ENCODE peak calls at places on chromosomes 1 and 21, in nine cellular contexts. One of them, this sample, is unnamed.

GRCh38 chr1:23528245-23528978 is 2.6 kb downstream of the E2F2 start:
- DNase-seq in osteocyte: peak; percentile 88
- DNase-seq in brain microvascular endothelial cell: peak; percentile 59
- DNase-seq in HFF-Myc: peak; percentile 83
- DNase-seq in WERI-Rb-1: no peak
- DNase-seq in mammary epithelial cell: peak; percentile 91
- DNase-seq in hepatocyte: peak; percentile 75
- DNase-seq in AG04450: no peak
- DNase-seq in retinal pigment epithelial cell: peak; percentile 53
- DNase-seq in this sample: peak; percentile 91

GRCh38 chr1:181647314-181648035 is 164.2 kb downstream of the CACNA1E start:
- DNase-seq in hepatocyte: peak; percentile 39
- DNase-seq in osteocyte: no peak
- DNase-seq in AG04450: no peak
- DNase-seq in brain microvascular endothelial cell: no peak
- DNase-seq in mammary epithelial cell: peak; percentile 12
- DNase-seq in WERI-Rb-1: no peak
- DNase-seq in retinal pigment epithelial cell: no peak
- DNase-seq in HFF-Myc: no peak
- DNase-seq in this sample: peak; percentile 44

GRCh38 chr1:214419650-214420049 is 131.8 kb downstream of the PTPN14 start:
- DNase-seq in hepatocyte: no peak
- DNase-seq in retinal pigment epithelial cell: no peak
- DNase-seq in brain microvascular endothelial cell: no peak
- DNase-seq in HFF-Myc: no peak
- DNase-seq in osteocyte: no peak
- DNase-seq in AG04450: no peak
- DNase-seq in mammary epithelial cell: no peak
- DNase-seq in WERI-Rb-1: no peak
- DNase-seq in this sample: no peak

GRCh38 chr21:34933609-34934345 is 115.3 kb downstream of the RUNX1 start:
- DNase-seq in hepatocyte: no peak
- DNase-seq in mammary epithelial cell: no peak
- DNase-seq in AG04450: no peak
- DNase-seq in osteocyte: no peak
- DNase-seq in brain microvascular endothelial cell: no peak
- DNase-seq in HFF-Myc: no peak
- DNase-seq in WERI-Rb-1: no peak
- DNase-seq in retinal pigment epithelial cell: no peak
- DNase-seq in this sample: no peak

GRCh38 chr21:25461730-25462129 is 145.6 kb downstream of the MRPL39 start:
- DNase-seq in AG04450: no peak
- DNase-seq in hepatocyte: no peak
- DNase-seq in mammary epithelial cell: no peak
- DNase-seq in retinal pigment epithelial cell: peak; percentile 71
- DNase-seq in WERI-Rb-1: no peak
- DNase-seq in brain microvascular endothelial cell: peak; percentile 72
- DNase-seq in HFF-Myc: no peak
- DNase-seq in osteocyte: no peak
- DNase-seq in this sample: no peak

GRCh38 chr1:110471131-110471530 is 20.2 kb downstream of the PROK1 start:
- DNase-seq in brain microvascular endothelial cell: no peak
- DNase-seq in hepatocyte: no peak
- DNase-seq in retinal pigment epithelial cell: no peak
- DNase-seq in WERI-Rb-1: no peak
- DNase-seq in mammary epithelial cell: no peak
- DNase-seq in HFF-Myc: no peak
- DNase-seq in osteocyte: no peak
- DNase-seq in AG04450: no peak
- DNase-seq in this sample: no peak

GRCh38 chr1:3674100-3675094 is 22.1 kb downstream of the TP73 start:
- DNase-seq in brain microvascular endothelial cell: no peak
- DNase-seq in retinal pigment epithelial cell: no peak
- DNase-seq in hepatocyte: no peak
- DNase-seq in osteocyte: no peak
- DNase-seq in AG04450: no peak
- DNase-seq in WERI-Rb-1: no peak
- DNase-seq in mammary epithelial cell: no peak
- DNase-seq in HFF-Myc: no peak
- DNase-seq in this sample: no peak

GRCh38 chr1:28553229-28553930 is 495 bp downstream of the TRNAU1AP start:
- DNase-seq in hepatocyte: peak; percentile 70
- DNase-seq in AG04450: no peak
- DNase-seq in osteocyte: peak; percentile 86
- DNase-seq in WERI-Rb-1: peak; percentile 28
- DNase-seq in HFF-Myc: no peak
- DNase-seq in retinal pigment epithelial cell: no peak
- DNase-seq in mammary epithelial cell: peak; percentile 68
- DNase-seq in brain microvascular endothelial cell: peak; percentile 34
- DNase-seq in this sample: peak; percentile 36

GRCh38 chr1:119587328-119587727 is 60.7 kb downstream of the ZNF697 start:
- DNase-seq in mammary epithelial cell: peak; percentile 37
- DNase-seq in HFF-Myc: peak; percentile 11
- DNase-seq in osteocyte: peak; percentile 92
- DNase-seq in brain microvascular endothelial cell: peak; percentile 53
- DNase-seq in retinal pigment epithelial cell: no peak
- DNase-seq in AG04450: no peak
- DNase-seq in hepatocyte: no peak
- DNase-seq in WERI-Rb-1: no peak
- DNase-seq in this sample: no peak

GRCh38 chr1:87794788-87795614 is 466.3 kb downstream of the LMO4 start:
- DNase-seq in AG04450: peak; percentile 45
- DNase-seq in WERI-Rb-1: no peak
- DNase-seq in brain microvascular endothelial cell: peak; percentile 79
- DNase-seq in hepatocyte: peak; percentile 62
- DNase-seq in osteocyte: no peak
- DNase-seq in mammary epithelial cell: peak; percentile 64
- DNase-seq in retinal pigment epithelial cell: peak; percentile 71
- DNase-seq in HFF-Myc: peak; percentile 61
- DNase-seq in this sample: peak; percentile 55

GRCh38 chr1:45526135-45526644 is 4.5 kb upstream of the PRDX1 start:
- DNase-seq in brain microvascular endothelial cell: no peak
- DNase-seq in retinal pigment epithelial cell: no peak
- DNase-seq in HFF-Myc: no peak
- DNase-seq in WERI-Rb-1: no peak
- DNase-seq in mammary epithelial cell: no peak
- DNase-seq in hepatocyte: peak; percentile 66
- DNase-seq in AG04450: no peak
- DNase-seq in osteocyte: no peak
- DNase-seq in this sample: no peak

GRCh38 chr1:181984006-181984405 is 77.5 kb downstream of the ZNF648 start:
- DNase-seq in AG04450: no peak
- DNase-seq in mammary epithelial cell: no peak
- DNase-seq in osteocyte: no peak
- DNase-seq in hepatocyte: no peak
- DNase-seq in brain microvascular endothelial cell: no peak
- DNase-seq in HFF-Myc: no peak
- DNase-seq in retinal pigment epithelial cell: no peak
- DNase-seq in WERI-Rb-1: no peak
- DNase-seq in this sample: no peak

GRCh38 chr1:220680085-220680687 is 10.0 kb upstream of the C1orf115 start:
- DNase-seq in AG04450: no peak
- DNase-seq in hepatocyte: peak; percentile 61
- DNase-seq in mammary epithelial cell: peak; percentile 32
- DNase-seq in WERI-Rb-1: peak; percentile 59
- DNase-seq in HFF-Myc: no peak
- DNase-seq in brain microvascular endothelial cell: no peak
- DNase-seq in osteocyte: no peak
- DNase-seq in retinal pigment epithelial cell: no peak
- DNase-seq in this sample: peak; percentile 37

GRCh38 chr1:58735591-58735990 is 35.7 kb upstream of the MYSM1 start:
- DNase-seq in mammary epithelial cell: no peak
- DNase-seq in hepatocyte: no peak
- DNase-seq in retinal pigment epithelial cell: no peak
- DNase-seq in brain microvascular endothelial cell: no peak
- DNase-seq in AG04450: no peak
- DNase-seq in osteocyte: no peak
- DNase-seq in HFF-Myc: no peak
- DNase-seq in WERI-Rb-1: no peak
- DNase-seq in this sample: no peak

DNA sequence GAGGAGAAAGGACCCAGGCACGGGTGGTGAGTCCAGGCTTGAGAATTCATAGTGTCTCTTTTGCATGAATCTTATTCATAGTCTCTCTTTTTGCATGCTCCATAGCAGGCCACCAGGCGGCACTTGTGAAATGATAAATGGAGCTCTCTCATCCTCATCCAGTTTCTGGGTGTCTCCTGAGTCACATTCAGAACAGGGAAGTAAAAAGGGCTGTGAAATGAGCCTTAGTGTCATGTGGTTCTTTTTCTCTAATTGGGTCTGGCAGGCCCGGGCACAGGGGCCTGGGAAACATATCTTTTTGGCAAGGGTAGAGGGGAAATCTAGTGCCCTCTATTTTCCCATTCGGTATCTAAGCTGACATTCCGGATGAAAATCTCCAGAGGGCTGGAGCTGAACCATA is 19.1 kb upstream of the NCF2 start:
- DNase-seq in hepatocyte: peak; percentile 39
- DNase-seq in osteocyte: no peak
- DNase-seq in brain microvascular endothelial cell: peak; percentile 81
- DNase-seq in HFF-Myc: no peak
- DNase-seq in WERI-Rb-1: no peak
- DNase-seq in mammary epithelial cell: peak; percentile 69
- DNase-seq in AG04450: no peak
- DNase-seq in retinal pigment epithelial cell: no peak
- DNase-seq in this sample: peak; percentile 10
- TF ChIP-seq CTCF in hepatocyte: peak; percentile 34
- TF ChIP-seq CTCF in osteocyte: peak; percentile 49
- TF ChIP-seq CTCF in brain microvascular endothelial cell: peak; percentile 74
- TF ChIP-seq CTCF in HFF-Myc: peak; percentile 50
- TF ChIP-seq CTCF in WERI-Rb-1: peak; percentile 14
- TF ChIP-seq CTCF in mammary epithelial cell: peak; percentile 48
- TF ChIP-seq CTCF in AG04450: peak; percentile 66
- TF ChIP-seq CTCF in retinal pigment epithelial cell: peak; percentile 44
- TF ChIP-seq CTCF in this sample: no peak

GRCh38 chr1:40782371-40782956 is 1.1 kb upstream of the KCNQ4 start:
- DNase-seq in hepatocyte: no peak
- DNase-seq in osteocyte: no peak
- DNase-seq in brain microvascular endothelial cell: no peak
- DNase-seq in HFF-Myc: no peak
- DNase-seq in AG04450: no peak
- DNase-seq in WERI-Rb-1: peak; percentile 59
- DNase-seq in mammary epithelial cell: no peak
- DNase-seq in retinal pigment epithelial cell: no peak
- DNase-seq in this sample: peak; percentile 28
- TF ChIP-seq CTCF in hepatocyte: peak; percentile 9
- TF ChIP-seq CTCF in osteocyte: peak; percentile 40
- TF ChIP-seq CTCF in brain microvascular endothelial cell: peak; percentile 33
- TF ChIP-seq CTCF in HFF-Myc: no peak
- TF ChIP-seq CTCF in AG04450: peak; percentile 26
- TF ChIP-seq CTCF in WERI-Rb-1: peak; percentile 57
- TF ChIP-seq CTCF in mammary epithelial cell: no peak
- TF ChIP-seq CTCF in retinal pigment epithelial cell: peak; percentile 45
- TF ChIP-seq CTCF in this sample: no peak

DNA sequence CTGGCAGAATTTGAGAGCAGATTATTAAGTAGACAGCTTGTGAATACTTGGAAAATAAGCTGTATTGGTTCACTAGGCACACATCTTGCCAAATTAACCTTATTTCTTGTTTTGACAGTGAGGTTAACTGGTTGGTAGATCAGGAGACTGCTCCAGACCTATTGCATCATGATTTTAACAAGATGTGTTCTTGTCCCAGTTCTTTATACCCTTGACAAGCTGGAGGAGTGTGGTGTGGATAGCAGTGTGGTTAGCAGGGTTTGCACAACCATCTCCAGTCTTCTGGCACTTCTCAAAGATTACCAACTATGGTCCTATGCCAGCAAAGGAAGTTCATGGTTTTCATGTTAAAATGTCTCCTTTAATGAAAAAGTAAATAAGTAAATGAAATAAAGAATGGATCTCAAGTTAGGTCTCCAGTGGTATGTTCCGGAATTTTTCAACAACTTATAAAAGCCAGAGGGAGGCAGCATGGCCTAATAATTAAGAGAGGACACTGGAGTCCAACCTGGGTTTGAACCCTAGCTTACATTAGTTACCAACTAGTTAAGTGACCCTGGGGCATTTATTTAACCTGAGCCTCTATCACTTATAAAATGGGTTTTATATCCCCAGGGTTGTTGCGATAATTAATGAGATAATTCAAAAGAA is 34.1 kb downstream of the DDX20 start:
- DNase-seq in WERI-Rb-1: no peak
- DNase-seq in brain microvascular endothelial cell: no peak
- DNase-seq in hepatocyte: no peak
- DNase-seq in HFF-Myc: peak; percentile 9
- DNase-seq in AG04450: no peak
- DNase-seq in retinal pigment epithelial cell: no peak
- DNase-seq in mammary epithelial cell: no peak
- DNase-seq in osteocyte: no peak
- DNase-seq in this sample: no peak
- TF ChIP-seq CTCF in WERI-Rb-1: no peak
- TF ChIP-seq CTCF in brain microvascular endothelial cell: no peak
- TF ChIP-seq CTCF in hepatocyte: peak; percentile 17
- TF ChIP-seq CTCF in HFF-Myc: no peak
- TF ChIP-seq CTCF in AG04450: no peak
- TF ChIP-seq CTCF in retinal pigment epithelial cell: no peak
- TF ChIP-seq CTCF in mammary epithelial cell: peak; percentile 29
- TF ChIP-seq CTCF in osteocyte: no peak
- TF ChIP-seq CTCF in this sample: no peak

GRCh38 chr21:38170705-38171682 is 85.8 kb upstream of the KCNJ15 start:
- DNase-seq in brain microvascular endothelial cell: no peak
- DNase-seq in AG04450: no peak
- DNase-seq in hepatocyte: no peak
- DNase-seq in osteocyte: no peak
- DNase-seq in retinal pigment epithelial cell: no peak
- DNase-seq in mammary epithelial cell: no peak
- DNase-seq in WERI-Rb-1: no peak
- DNase-seq in HFF-Myc: no peak
- DNase-seq in this sample: no peak

GRCh38 chr21:38167345-38167744 is 89.4 kb upstream of the KCNJ15 start:
- DNase-seq in hepatocyte: no peak
- DNase-seq in osteocyte: no peak
- DNase-seq in HFF-Myc: no peak
- DNase-seq in brain microvascular endothelial cell: no peak
- DNase-seq in mammary epithelial cell: no peak
- DNase-seq in WERI-Rb-1: no peak
- DNase-seq in AG04450: no peak
- DNase-seq in retinal pigment epithelial cell: no peak
- DNase-seq in this sample: no peak

GRCh38 chr21:38171723-38172344 is 85.0 kb upstream of the KCNJ15 start:
- DNase-seq in retinal pigment epithelial cell: no peak
- DNase-seq in AG04450: peak; percentile 11
- DNase-seq in WERI-Rb-1: no peak
- DNase-seq in brain microvascular endothelial cell: peak; percentile 45
- DNase-seq in hepatocyte: peak; percentile 35
- DNase-seq in osteocyte: no peak
- DNase-seq in HFF-Myc: peak; percentile 69
- DNase-seq in mammary epithelial cell: no peak
- DNase-seq in this sample: peak; percentile 35

GRCh38 chr21:38166214-38166547 is 90.6 kb upstream of the KCNJ15 start:
- DNase-seq in AG04450: no peak
- DNase-seq in osteocyte: no peak
- DNase-seq in HFF-Myc: no peak
- DNase-seq in brain microvascular endothelial cell: no peak
- DNase-seq in WERI-Rb-1: peak; percentile 33
- DNase-seq in mammary epithelial cell: no peak
- DNase-seq in retinal pigment epithelial cell: no peak
- DNase-seq in hepatocyte: no peak
- DNase-seq in this sample: no peak

DNA sequence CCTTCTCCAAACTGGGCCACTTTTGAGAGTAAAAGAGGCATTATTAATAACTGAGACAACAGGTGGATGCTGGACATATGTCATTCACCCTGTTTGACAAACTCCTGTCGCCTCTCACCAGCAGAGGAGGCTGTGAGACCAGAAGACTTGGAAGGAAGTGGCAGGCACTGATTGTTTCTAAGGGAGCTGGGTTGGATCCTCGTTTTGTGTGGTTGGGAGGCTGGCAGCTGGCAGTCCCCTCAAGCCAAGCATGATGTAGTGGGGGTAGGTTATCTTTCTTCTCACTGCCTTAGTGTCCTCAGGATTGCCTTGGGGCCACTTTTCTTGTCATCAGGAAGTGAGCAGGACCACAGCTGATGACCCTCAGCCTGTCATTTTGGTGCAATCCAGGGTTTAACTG is 86.5 kb upstream of the KCNJ15 start:
- DNase-seq in retinal pigment epithelial cell: no peak
- DNase-seq in HFF-Myc: no peak
- DNase-seq in WERI-Rb-1: peak; percentile 55
- DNase-seq in hepatocyte: peak; percentile 26
- DNase-seq in osteocyte: no peak
- DNase-seq in AG04450: no peak
- DNase-seq in mammary epithelial cell: peak; percentile 43
- DNase-seq in brain microvascular endothelial cell: peak; percentile 17
- DNase-seq in this sample: peak; percentile 52
- TF ChIP-seq CTCF in retinal pigment epithelial cell: peak; percentile 55
- TF ChIP-seq CTCF in HFF-Myc: peak; percentile 59
- TF ChIP-seq CTCF in WERI-Rb-1: peak; percentile 77
- TF ChIP-seq CTCF in hepatocyte: peak; percentile 31
- TF ChIP-seq CTCF in osteocyte: peak; percentile 62
- TF ChIP-seq CTCF in AG04450: peak; percentile 43
- TF ChIP-seq CTCF in mammary epithelial cell: peak; percentile 79
- TF ChIP-seq CTCF in brain microvascular endothelial cell: peak; percentile 77
- TF ChIP-seq CTCF in this sample: no peak

This sample was measured in Calu3.